ENCODE peak calls at places on chromosomes 4 and X, in nine cellular contexts. One of them, this sample, is unnamed.
A peak's percentile ranks its signal among the peaks of the same experiment; 100 is the strongest.

GRCh38 chr4:10733016-10733415 is 48.4 kb upstream of the CLNK start:
- DNase-seq in mucosa of descending colon: no peak
- DNase-seq in lung: no peak
- DNase-seq in PC-9: no peak
- DNase-seq in A549: no peak
- DNase-seq in suprapubic skin: no peak
- DNase-seq in heart right ventricle: no peak
- DNase-seq in Peyer's patch: no peak
- DNase-seq in brain microvascular endothelial cell: no peak
- DNase-seq in this sample: peak; percentile 42

GRCh38 chrX:49978191-49978590 is 55.8 kb downstream of the CLCN5 start:
- DNase-seq in mucosa of descending colon: no peak
- DNase-seq in PC-9: no peak
- DNase-seq in brain microvascular endothelial cell: no peak
- DNase-seq in suprapubic skin: no peak
- DNase-seq in A549: no peak
- DNase-seq in lung: no peak
- DNase-seq in Peyer's patch: no peak
- DNase-seq in heart right ventricle: no peak
- DNase-seq in this sample: no peak

GRCh38 chr4:136664988-136665387 is 867.3 kb downstream of the PCDH18 start:
- DNase-seq in brain microvascular endothelial cell: no peak
- DNase-seq in PC-9: no peak
- DNase-seq in suprapubic skin: no peak
- DNase-seq in lung: no peak
- DNase-seq in heart right ventricle: no peak
- DNase-seq in mucosa of descending colon: no peak
- DNase-seq in A549: no peak
- DNase-seq in Peyer's patch: no peak
- DNase-seq in this sample: no peak

GRCh38 chr4:8552024-8552423 is 28.2 kb upstream of the GPR78 start:
- DNase-seq in Peyer's patch: no peak
- DNase-seq in suprapubic skin: peak; percentile 47
- DNase-seq in mucosa of descending colon: no peak
- DNase-seq in A549: no peak
- DNase-seq in heart right ventricle: no peak
- DNase-seq in lung: no peak
- DNase-seq in brain microvascular endothelial cell: no peak
- DNase-seq in PC-9: no peak
- DNase-seq in this sample: no peak

GRCh38 chrX:3044196-3044595 is 2.9 kb downstream of the ARSF start:
- DNase-seq in brain microvascular endothelial cell: no peak
- DNase-seq in PC-9: no peak
- DNase-seq in suprapubic skin: no peak
- DNase-seq in heart right ventricle: no peak
- DNase-seq in Peyer's patch: no peak
- DNase-seq in A549: no peak
- DNase-seq in mucosa of descending colon: no peak
- DNase-seq in lung: no peak
- DNase-seq in this sample: no peak

GRCh38 chr4:114512595-114513295 is 85.9 kb upstream of the UGT8 start:
- DNase-seq in suprapubic skin: no peak
- DNase-seq in Peyer's patch: no peak
- DNase-seq in A549: no peak
- DNase-seq in brain microvascular endothelial cell: no peak
- DNase-seq in mucosa of descending colon: no peak
- DNase-seq in heart right ventricle: no peak
- DNase-seq in lung: no peak
- DNase-seq in PC-9: no peak
- DNase-seq in this sample: no peak

GRCh38 chrX:74526786-74527185 is 87.6 kb downstream of the RLIM start:
- DNase-seq in Peyer's patch: no peak
- DNase-seq in lung: no peak
- DNase-seq in suprapubic skin: no peak
- DNase-seq in mucosa of descending colon: no peak
- DNase-seq in heart right ventricle: no peak
- DNase-seq in brain microvascular endothelial cell: no peak
- DNase-seq in A549: no peak
- DNase-seq in PC-9: no peak
- DNase-seq in this sample: no peak

GRCh38 chrX:11530621-11531020 is 135.1 kb downstream of the ARHGAP6 start:
- DNase-seq in brain microvascular endothelial cell: no peak
- DNase-seq in A549: no peak
- DNase-seq in suprapubic skin: no peak
- DNase-seq in PC-9: no peak
- DNase-seq in Peyer's patch: no peak
- DNase-seq in heart right ventricle: no peak
- DNase-seq in lung: no peak
- DNase-seq in mucosa of descending colon: no peak
- DNase-seq in this sample: no peak

GRCh38 chrX:104877504-104877903 is 311.5 kb downstream of the IL1RAPL2 start:
- DNase-seq in A549: no peak
- DNase-seq in Peyer's patch: no peak
- DNase-seq in PC-9: no peak
- DNase-seq in heart right ventricle: no peak
- DNase-seq in brain microvascular endothelial cell: no peak
- DNase-seq in suprapubic skin: no peak
- DNase-seq in mucosa of descending colon: no peak
- DNase-seq in lung: no peak
- DNase-seq in this sample: no peak
- TF ChIP-seq CTCF in A549: no peak
- TF ChIP-seq CTCF in Peyer's patch: no peak
- TF ChIP-seq CTCF in PC-9: no peak
- TF ChIP-seq CTCF in heart right ventricle: no peak
- TF ChIP-seq CTCF in brain microvascular endothelial cell: no peak
- TF ChIP-seq CTCF in suprapubic skin: no peak
- TF ChIP-seq CTCF in mucosa of descending colon: no peak
- TF ChIP-seq CTCF in lung: no peak
- TF ChIP-seq CTCF in this sample: no peak

GRCh38 chr4:46389301-46389761 is 597 bp downstream of the GABRA2 start:
- DNase-seq in mucosa of descending colon: peak; percentile 72
- DNase-seq in PC-9: no peak
- DNase-seq in suprapubic skin: no peak
- DNase-seq in brain microvascular endothelial cell: no peak
- DNase-seq in heart right ventricle: no peak
- DNase-seq in A549: no peak
- DNase-seq in lung: no peak
- DNase-seq in Peyer's patch: peak; percentile 79
- DNase-seq in this sample: no peak

GRCh38 chr4:46390353-46391058 is 578 bp upstream of the GABRA2 start:
- DNase-seq in heart right ventricle: no peak
- DNase-seq in PC-9: no peak
- DNase-seq in suprapubic skin: no peak
- DNase-seq in brain microvascular endothelial cell: no peak
- DNase-seq in Peyer's patch: no peak
- DNase-seq in mucosa of descending colon: peak; percentile 30
- DNase-seq in A549: no peak
- DNase-seq in lung: no peak
- DNase-seq in this sample: no peak

GRCh38 chr4:46386570-46386969 is 3.4 kb downstream of the GABRA2 start:
- DNase-seq in brain microvascular endothelial cell: no peak
- DNase-seq in heart right ventricle: no peak
- DNase-seq in A549: no peak
- DNase-seq in suprapubic skin: no peak
- DNase-seq in Peyer's patch: no peak
- DNase-seq in PC-9: no peak
- DNase-seq in lung: no peak
- DNase-seq in mucosa of descending colon: no peak
- DNase-seq in this sample: no peak

GRCh38 chr4:46387956-46388355 is 2.0 kb downstream of the GABRA2 start:
- DNase-seq in heart right ventricle: no peak
- DNase-seq in Peyer's patch: no peak
- DNase-seq in mucosa of descending colon: no peak
- DNase-seq in A549: no peak
- DNase-seq in brain microvascular endothelial cell: no peak
- DNase-seq in lung: no peak
- DNase-seq in PC-9: no peak
- DNase-seq in suprapubic skin: no peak
- DNase-seq in this sample: no peak

DNA sequence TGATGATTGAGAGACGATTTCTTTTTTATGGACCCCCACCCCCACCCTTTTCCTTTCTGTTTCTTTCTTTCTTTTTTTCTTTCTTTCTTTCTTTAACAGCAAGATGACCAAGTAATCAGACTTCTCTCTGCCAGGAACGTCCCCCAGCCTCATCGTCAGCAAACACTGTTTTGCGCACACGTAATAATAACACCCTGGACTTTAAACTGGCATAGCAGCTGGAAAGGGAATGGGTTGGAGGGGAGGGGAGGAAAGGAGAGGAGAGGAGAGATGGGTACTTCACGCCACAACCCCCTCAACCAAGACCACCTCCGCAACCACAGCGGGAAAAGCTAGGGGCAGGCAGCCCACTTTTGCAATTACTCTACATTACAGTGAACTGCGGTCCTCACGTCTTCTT is 1.1 kb downstream of the GABRA2 start:
- DNase-seq in heart right ventricle: no peak
- DNase-seq in PC-9: no peak
- DNase-seq in suprapubic skin: no peak
- DNase-seq in lung: no peak
- DNase-seq in brain microvascular endothelial cell: no peak
- DNase-seq in mucosa of descending colon: no peak
- DNase-seq in Peyer's patch: no peak
- DNase-seq in A549: no peak
- DNase-seq in this sample: no peak
- H3K4me3 ChIP-seq in heart right ventricle: no peak overlapping the region
- H3K4me3 ChIP-seq in PC-9: no peak overlapping the region
- H3K4me3 ChIP-seq in suprapubic skin: peak overlapping the region; percentile 45
- H3K4me3 ChIP-seq in lung: no peak overlapping the region
- H3K4me3 ChIP-seq in brain microvascular endothelial cell: no peak overlapping the region
- H3K4me3 ChIP-seq in mucosa of descending colon: no peak overlapping the region
- H3K4me3 ChIP-seq in Peyer's patch: peak overlapping the region; percentile 53
- H3K4me3 ChIP-seq in A549: no peak overlapping the region
- H3K4me3 ChIP-seq in this sample: no peak overlapping the region

GRCh38 chrX:126376465-126376864 is 176.1 kb downstream of the DCAF12L1 start:
- DNase-seq in mucosa of descending colon: no peak
- DNase-seq in brain microvascular endothelial cell: no peak
- DNase-seq in lung: no peak
- DNase-seq in PC-9: no peak
- DNase-seq in A549: no peak
- DNase-seq in suprapubic skin: no peak
- DNase-seq in Peyer's patch: no peak
- DNase-seq in heart right ventricle: no peak
- DNase-seq in this sample: no peak
- TF ChIP-seq CTCF in mucosa of descending colon: no peak
- TF ChIP-seq CTCF in brain microvascular endothelial cell: no peak
- TF ChIP-seq CTCF in lung: no peak
- TF ChIP-seq CTCF in PC-9: no peak
- TF ChIP-seq CTCF in A549: no peak
- TF ChIP-seq CTCF in suprapubic skin: no peak
- TF ChIP-seq CTCF in Peyer's patch: no peak
- TF ChIP-seq CTCF in heart right ventricle: no peak
- TF ChIP-seq CTCF in this sample: no peak

DNA sequence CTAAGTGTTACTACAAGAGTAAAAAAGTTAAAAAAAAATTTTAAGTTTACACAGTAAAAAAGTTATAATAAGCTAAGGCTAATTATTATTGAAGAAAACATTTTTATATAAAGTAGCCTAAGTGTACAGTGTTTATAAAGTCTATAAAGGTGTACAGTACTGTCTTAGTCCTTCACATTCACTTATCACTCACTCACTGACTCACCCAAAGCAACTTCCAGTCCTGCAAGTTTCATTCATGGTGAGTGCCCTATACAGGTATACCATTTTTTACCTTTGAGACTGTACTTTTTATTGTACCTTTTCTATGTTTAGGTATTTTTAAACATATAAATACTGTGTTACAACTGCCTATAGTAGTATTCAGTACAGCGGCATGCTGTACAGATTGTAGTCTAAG is 74.2 kb downstream of the TMEM165 start:
- DNase-seq in Peyer's patch: no peak
- DNase-seq in brain microvascular endothelial cell: no peak
- DNase-seq in mucosa of descending colon: no peak
- DNase-seq in lung: no peak
- DNase-seq in suprapubic skin: no peak
- DNase-seq in heart right ventricle: no peak
- DNase-seq in PC-9: no peak
- DNase-seq in A549: no peak
- DNase-seq in this sample: no peak
- H3K4me3 ChIP-seq in Peyer's patch: no peak overlapping the region
- H3K4me3 ChIP-seq in brain microvascular endothelial cell: no peak overlapping the region
- H3K4me3 ChIP-seq in mucosa of descending colon: no peak overlapping the region
- H3K4me3 ChIP-seq in lung: no peak overlapping the region
- H3K4me3 ChIP-seq in suprapubic skin: no peak overlapping the region
- H3K4me3 ChIP-seq in heart right ventricle: no peak overlapping the region
- H3K4me3 ChIP-seq in PC-9: no peak overlapping the region
- H3K4me3 ChIP-seq in A549: no peak overlapping the region
- H3K4me3 ChIP-seq in this sample: no peak overlapping the region

DNA sequence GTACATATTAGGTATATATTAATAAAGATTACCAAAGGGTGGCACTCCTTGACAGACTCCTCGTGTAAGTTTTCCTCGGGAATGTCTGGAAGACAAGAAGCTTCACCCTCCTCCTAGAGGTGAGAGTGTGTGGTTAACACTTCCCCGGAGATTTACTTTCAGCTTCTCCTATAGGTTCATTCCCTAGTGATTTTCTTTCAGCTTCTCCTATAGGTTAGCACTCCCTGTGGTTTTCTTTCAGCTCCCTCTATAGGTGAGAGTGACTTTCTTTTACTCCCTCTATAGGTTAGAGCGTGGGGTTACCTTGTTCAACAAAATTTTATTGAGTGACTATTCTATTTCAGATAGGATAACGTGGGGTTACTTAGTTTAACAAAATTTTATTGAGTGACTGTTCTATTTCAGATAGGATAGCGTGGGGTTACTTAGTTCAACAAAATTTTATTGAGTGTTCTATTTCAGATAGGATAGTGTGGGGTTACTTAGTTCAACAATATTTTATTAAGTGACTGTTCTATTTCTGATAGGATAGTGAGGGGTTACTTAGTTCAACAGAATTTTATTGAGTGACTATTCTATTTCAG is 106.0 kb upstream of the PLAC1 start:
- DNase-seq in A549: peak; percentile 72
- DNase-seq in mucosa of descending colon: no peak
- DNase-seq in heart right ventricle: no peak
- DNase-seq in suprapubic skin: no peak
- DNase-seq in PC-9: no peak
- DNase-seq in Peyer's patch: no peak
- DNase-seq in lung: no peak
- DNase-seq in brain microvascular endothelial cell: no peak
- DNase-seq in this sample: peak; percentile 49
- TF ChIP-seq CTCF in A549: peak; percentile 32
- TF ChIP-seq CTCF in mucosa of descending colon: no peak
- TF ChIP-seq CTCF in heart right ventricle: no peak
- TF ChIP-seq CTCF in suprapubic skin: no peak
- TF ChIP-seq CTCF in PC-9: peak; percentile 61
- TF ChIP-seq CTCF in Peyer's patch: no peak
- TF ChIP-seq CTCF in lung: no peak
- TF ChIP-seq CTCF in brain microvascular endothelial cell: peak; percentile 42
- TF ChIP-seq CTCF in this sample: peak; percentile 18